ENCODE peak calls at places on chromosomes 6 and 20, in five cellular contexts. One of them, this sample, is unnamed.

GRCh38 chr6:149130093-149130872 is 187.2 kb upstream of the TAB2 start:
- DNase-seq in stimulated activated CD4-positive, alpha-beta T cell treated with anti-CD3 and anti-CD28 coated beads, Interleukin-15, amount 100 ng/mL, for 24 hours: no peak
- DNase-seq in heart right ventricle: no peak
- DNase-seq in fibroblast of lung: no peak
- DNase-seq in anterior cingulate cortex: no peak
- DNase-seq in this sample: no peak

GRCh38 chr6:46925563-46926253 is 4.0 kb upstream of the ADGRF5 start:
- DNase-seq in anterior cingulate cortex: no peak
- DNase-seq in stimulated activated CD4-positive, alpha-beta T cell treated with anti-CD3 and anti-CD28 coated beads, Interleukin-15, amount 100 ng/mL, for 24 hours: no peak
- DNase-seq in heart right ventricle: no peak
- DNase-seq in fibroblast of lung: peak; percentile 93
- DNase-seq in this sample: no peak

GRCh38 chr6:43924222-43924702 is 154.3 kb downstream of the VEGFA start:
- DNase-seq in heart right ventricle: no peak
- DNase-seq in fibroblast of lung: peak; percentile 40
- DNase-seq in stimulated activated CD4-positive, alpha-beta T cell treated with anti-CD3 and anti-CD28 coated beads, Interleukin-15, amount 100 ng/mL, for 24 hours: peak; percentile 71
- DNase-seq in anterior cingulate cortex: no peak
- DNase-seq in this sample: peak; percentile 41

GRCh38 chr20:56428881-56429280 is 16.8 kb downstream of the CASS4 start:
- DNase-seq in anterior cingulate cortex: no peak
- DNase-seq in stimulated activated CD4-positive, alpha-beta T cell treated with anti-CD3 and anti-CD28 coated beads, Interleukin-15, amount 100 ng/mL, for 24 hours: no peak
- DNase-seq in heart right ventricle: no peak
- DNase-seq in fibroblast of lung: no peak
- DNase-seq in this sample: no peak

GRCh38 chr6:153957409-153957808 is 81.6 kb upstream of the OPRM1 start:
- DNase-seq in stimulated activated CD4-positive, alpha-beta T cell treated with anti-CD3 and anti-CD28 coated beads, Interleukin-15, amount 100 ng/mL, for 24 hours: no peak
- DNase-seq in heart right ventricle: no peak
- DNase-seq in fibroblast of lung: no peak
- DNase-seq in anterior cingulate cortex: no peak
- DNase-seq in this sample: no peak

GRCh38 chr20:63701051-63701328 is 4.5 kb downstream of the TNFRSF6B start:
- DNase-seq in fibroblast of lung: no peak
- DNase-seq in anterior cingulate cortex: no peak
- DNase-seq in heart right ventricle: no peak
- DNase-seq in stimulated activated CD4-positive, alpha-beta T cell treated with anti-CD3 and anti-CD28 coated beads, Interleukin-15, amount 100 ng/mL, for 24 hours: no peak
- DNase-seq in this sample: no peak

GRCh38 chr6:25628471-25629201 is 23.4 kb upstream of the SCGN start:
- DNase-seq in heart right ventricle: no peak
- DNase-seq in anterior cingulate cortex: no peak
- DNase-seq in stimulated activated CD4-positive, alpha-beta T cell treated with anti-CD3 and anti-CD28 coated beads, Interleukin-15, amount 100 ng/mL, for 24 hours: no peak
- DNase-seq in fibroblast of lung: no peak
- DNase-seq in this sample: no peak

GRCh38 chr6:33683051-33683571 is 28.4 kb downstream of the UQCC2 start:
- DNase-seq in fibroblast of lung: peak; percentile 30
- DNase-seq in anterior cingulate cortex: peak; percentile 45
- DNase-seq in heart right ventricle: no peak
- DNase-seq in stimulated activated CD4-positive, alpha-beta T cell treated with anti-CD3 and anti-CD28 coated beads, Interleukin-15, amount 100 ng/mL, for 24 hours: peak; percentile 65
- DNase-seq in this sample: peak; percentile 84

GRCh38 chr6:98871057-98871456 is 36.7 kb downstream of the POU3F2 start:
- DNase-seq in fibroblast of lung: peak; percentile 23
- DNase-seq in heart right ventricle: no peak
- DNase-seq in anterior cingulate cortex: no peak
- DNase-seq in stimulated activated CD4-positive, alpha-beta T cell treated with anti-CD3 and anti-CD28 coated beads, Interleukin-15, amount 100 ng/mL, for 24 hours: no peak
- DNase-seq in this sample: no peak

GRCh38 chr20:24966317-24967012 is 17.4 kb downstream of the CST7 start:
- DNase-seq in fibroblast of lung: no peak
- DNase-seq in stimulated activated CD4-positive, alpha-beta T cell treated with anti-CD3 and anti-CD28 coated beads, Interleukin-15, amount 100 ng/mL, for 24 hours: no peak
- DNase-seq in anterior cingulate cortex: no peak
- DNase-seq in heart right ventricle: no peak
- DNase-seq in this sample: no peak

GRCh38 chr6:41963371-41963770 is 21.8 kb upstream of the CCND3 start:
- DNase-seq in anterior cingulate cortex: no peak
- DNase-seq in fibroblast of lung: no peak
- DNase-seq in heart right ventricle: no peak
- DNase-seq in stimulated activated CD4-positive, alpha-beta T cell treated with anti-CD3 and anti-CD28 coated beads, Interleukin-15, amount 100 ng/mL, for 24 hours: no peak
- DNase-seq in this sample: no peak

GRCh38 chr20:9506964-9507369 is 7.4 kb upstream of the LAMP5 start:
- DNase-seq in fibroblast of lung: no peak
- DNase-seq in stimulated activated CD4-positive, alpha-beta T cell treated with anti-CD3 and anti-CD28 coated beads, Interleukin-15, amount 100 ng/mL, for 24 hours: no peak
- DNase-seq in heart right ventricle: peak; percentile 22
- DNase-seq in anterior cingulate cortex: no peak
- DNase-seq in this sample: peak; percentile 50

GRCh38 chr6:56794421-56794820 is 151.7 kb upstream of the DST start:
- DNase-seq in heart right ventricle: no peak
- DNase-seq in fibroblast of lung: peak; percentile 24
- DNase-seq in anterior cingulate cortex: no peak
- DNase-seq in stimulated activated CD4-positive, alpha-beta T cell treated with anti-CD3 and anti-CD28 coated beads, Interleukin-15, amount 100 ng/mL, for 24 hours: no peak
- DNase-seq in this sample: no peak

GRCh38 chr6:42316981-42317380 is 99.3 kb upstream of the MRPS10 start:
- DNase-seq in anterior cingulate cortex: no peak
- DNase-seq in fibroblast of lung: peak; percentile 71
- DNase-seq in stimulated activated CD4-positive, alpha-beta T cell treated with anti-CD3 and anti-CD28 coated beads, Interleukin-15, amount 100 ng/mL, for 24 hours: no peak
- DNase-seq in heart right ventricle: no peak
- DNase-seq in this sample: no peak

GRCh38 chr6:77089776-77090175 is 373.5 kb downstream of the HTR1B start:
- DNase-seq in fibroblast of lung: no peak
- DNase-seq in heart right ventricle: no peak
- DNase-seq in stimulated activated CD4-positive, alpha-beta T cell treated with anti-CD3 and anti-CD28 coated beads, Interleukin-15, amount 100 ng/mL, for 24 hours: no peak
- DNase-seq in anterior cingulate cortex: no peak
- DNase-seq in this sample: no peak

GRCh38 chr20:43440531-43440930 is 17.2 kb upstream of the SRSF6 start:
- DNase-seq in heart right ventricle: no peak
- DNase-seq in fibroblast of lung: no peak
- DNase-seq in anterior cingulate cortex: no peak
- DNase-seq in stimulated activated CD4-positive, alpha-beta T cell treated with anti-CD3 and anti-CD28 coated beads, Interleukin-15, amount 100 ng/mL, for 24 hours: no peak
- DNase-seq in this sample: no peak